ENCODE peak calls at places on chromosomes 6 and 20, in four cellular contexts. D is T-helper 1 cell, T is AML-193, F is fibroblast of mammary gland. K is an unnamed sample.

GRCh38 chr20:44993343-44993742 is 27.0 kb downstream of the STK4 start:
- DNase-seq in D (no peak), T (peak; percentile 43), F (no peak), K (peak; percentile 11)

GRCh38 chr6:158816329-158816728 is 2.8 kb downstream of the EZR start:
- DNase-seq in D (no peak), T (no peak), F (no peak), K (no peak)

GRCh38 chr6:18323935-18324707 is 59.8 kb upstream of the DEK start:
- DNase-seq in D (no peak), T (peak; percentile 75), F (peak; percentile 57), K (peak; percentile 64)

GRCh38 chr20:48126227-48126740 is 341.0 kb upstream of the SULF2 start:
- DNase-seq in D (no peak), T (no peak), F (no peak), K (no peak)

GRCh38 chr6:15620616-15621015 is 42.2 kb downstream of the DTNBP1 start:
- DNase-seq in D (no peak), T (no peak), F (no peak), K (no peak)

GRCh38 chr20:4811257-4811656 is 89.5 kb downstream of the PRND start:
- DNase-seq in D (no peak), T (no peak), F (no peak), K (no peak)

GRCh38 chr6:45421700-45422540 is 44.2 kb upstream of the SUPT3H start:
- DNase-seq in D (no peak), T (peak; percentile 57), F (peak; percentile 89), K (peak; percentile 78)

GRCh38 chr6:28710466-28711191 is 184.9 kb downstream of the GPX5 start:
- DNase-seq in D (no peak), T (no peak), F (peak; percentile 82), K (peak; percentile 60)

GRCh38 chr20:6920991-6921613 is 153.6 kb downstream of the BMP2 start:
- DNase-seq in D (no peak), T (no peak), F (no peak), K (no peak)

GRCh38 chr6:153024401-153025017 is 22.0 kb upstream of the MTRF1L start:
- DNase-seq in D (no peak), T (peak; percentile 71), F (peak; percentile 68), K (peak; percentile 36)

GRCh38 chr20:38883081-38883980 is 42.9 kb upstream of the FAM83D start:
- DNase-seq in D (no peak), T (no peak), F (peak; percentile 42), K (peak; percentile 5)

GRCh38 chr6:159084493-159085091 is 39.8 kb upstream of the TAGAP start:
- DNase-seq in D (no peak), T (peak; percentile 89), F (peak; percentile 83), K (peak; percentile 65)

GRCh38 chr6:4637691-4638433 is 138.3 kb upstream of the CDYL start:
- DNase-seq in D (no peak), T (no peak), F (peak; percentile 82), K (peak; percentile 63)

GRCh38 chr6:89640804-89641203 is 2.3 kb upstream of the LYRM2 start:
- DNase-seq in D (no peak), T (no peak), F (peak; percentile 34), K (no peak)

GRCh38 chr20:13659288-13659687 is 20.6 kb upstream of the TASP1 start:
- DNase-seq in D (no peak), T (no peak), F (no peak), K (no peak)